ENCODE peak calls at places on chromosome 6, in five cellular contexts. S, L, H, P and D are unnamed samples.
A peak's percentile ranks its signal among the peaks of the same experiment; 100 is the strongest.

GRCh38 chr6:29251741-29252140 is 49.8 kb upstream of the OR14J1 start:
- DNase-seq in L (no peak), P (no peak), H (no peak), S (no peak), D (no peak)

GRCh38 chr6:136012948-136013347 is 161.4 kb downstream of the PDE7B start:
- DNase-seq in L (no peak), P (no peak), S (no peak), H (no peak), D (no peak)

GRCh38 chr6:158057213-158057987 is 75.7 kb downstream of the SYNJ2 start:
- DNase-seq in S (peak; percentile 94), P (no peak), L (no peak), H (no peak), D (no peak)

GRCh38 chr6:117552618-117553017 is 49.7 kb downstream of the GOPC start:
- DNase-seq in S (no peak), P (no peak), H (no peak), L (no peak), D (no peak)

GRCh38 chr6:12929678-12930077 is 213.1 kb downstream of the PHACTR1 start:
- DNase-seq in P (no peak), H (no peak), L (no peak), S (no peak), D (no peak)

GRCh38 chr6:8065519-8065911 is 1.3 kb upstream of the BLOC1S5 start:
- DNase-seq in P (no peak), S (no peak), H (no peak), L (no peak), D (no peak)

GRCh38 chr6:72386324-72386723 is 235.5 kb upstream of the KCNQ5 start:
- DNase-seq in P (no peak), H (no peak), S (no peak), L (no peak), D (no peak)

GRCh38 chr6:87155920-87156600 is 695 bp downstream of the ZNF292 start:
- DNase-seq in L (peak; percentile 52), S (no peak), H (peak; percentile 41), P (peak; percentile 39), D (peak; percentile 63)

GRCh38 chr6:1212919-1213318 is 99.0 kb upstream of the FOXQ1 start:
- DNase-seq in L (no peak), H (no peak), P (no peak), S (no peak), D (no peak)

GRCh38 chr6:41976794-41977484 is 35.3 kb upstream of the CCND3 start:
- DNase-seq in S (peak; percentile 71), H (no peak), P (no peak), L (no peak), D (no peak)

GRCh38 chr6:75143186-75143585 is 62.7 kb downstream of the COL12A1 start:
- DNase-seq in S (peak; percentile 84), P (no peak), L (no peak), H (no peak), D (no peak)

GRCh38 chr6:3385660-3386151 is 71.1 kb downstream of the SLC22A23 start:
- DNase-seq in S (no peak), P (no peak), H (no peak), L (no peak), D (no peak)

GRCh38 chr6:124389127-124389526 is 573.1 kb upstream of the RNF217 start:
- DNase-seq in H (no peak), P (no peak), L (no peak), S (no peak), D (no peak)

GRCh38 chr6:163945813-163946212 is 531.3 kb downstream of the QKI start:
- DNase-seq in H (no peak), P (no peak), S (no peak), L (no peak), D (no peak)

GRCh38 chr6:56850618-56851017 is 104.3 kb upstream of the BEND6 start:
- DNase-seq in H (no peak), S (no peak), P (no peak), L (no peak), D (no peak)

GRCh38 chr6:102390541-102390940 is 997.0 kb downstream of the GRIK2 start:
- DNase-seq in S (no peak), P (no peak), L (no peak), H (no peak), D (no peak)

GRCh38 chr6:158131926-158132325 is 36.1 kb downstream of the SERAC1 start:
- DNase-seq in S (no peak), P (no peak), L (no peak), H (no peak), D (peak; percentile 8)

GRCh38 chr6:23533311-23533710 is 592.7 kb upstream of the NRSN1 start:
- DNase-seq in H (no peak), P (no peak), S (no peak), L (no peak), D (no peak)

GRCh38 chr6:25998379-25998778 is 35.8 kb downstream of the TRIM38 start:
- DNase-seq in P (no peak), S (no peak), H (no peak), L (no peak), D (no peak)

GRCh38 chr6:125747589-125748533 is 1.6 kb upstream of the HEY2 start:
- DNase-seq in L (peak; percentile 39), P (no peak), S (no peak), H (peak; percentile 60), D (peak; percentile 53)

GRCh38 chr6:35522660-35523658 is 10.3 kb upstream of the TULP1 start:
- DNase-seq in H (peak; percentile 82), S (peak; percentile 47), P (peak; percentile 76), L (peak; percentile 81), D (peak; percentile 88)

GRCh38 chr6:152273638-152274037 is 363.5 kb downstream of the SYNE1 start:
- DNase-seq in L (no peak), S (no peak), H (peak; percentile 29), P (no peak), D (no peak)

GRCh38 chr6:112416885-112417284 is 69.8 kb downstream of the RFPL4B start:
- DNase-seq in P (no peak), S (peak; percentile 81), L (no peak), H (no peak), D (no peak)

GRCh38 chr6:150485559-150486517 is 113.8 kb upstream of the PLEKHG1 start:
- DNase-seq in S (no peak), H (no peak), P (no peak), L (no peak), D (peak; percentile 25)

GRCh38 chr6:75791881-75792280 is 42.8 kb downstream of the MYO6 start:
- DNase-seq in S (no peak), H (no peak), L (no peak), P (no peak), D (no peak)

GRCh38 chr6:112781236-112781635 is 434.1 kb downstream of the RFPL4B start:
- DNase-seq in P (no peak), S (no peak), H (no peak), L (no peak), D (peak; percentile 58)

GRCh38 chr6:86913795-86914194 is 23.5 kb upstream of the HTR1E start:
- DNase-seq in L (no peak), H (no peak), S (no peak), P (no peak), D (no peak)

GRCh38 chr6:152404936-152405595 is 232.1 kb downstream of the SYNE1 start:
- DNase-seq in P (no peak), L (no peak), S (no peak), H (no peak), D (no peak)

GRCh38 chr6:129890164-129890563 is 29.0 kb upstream of the TMEM244 start:
- DNase-seq in L (no peak), H (no peak), S (peak; percentile 31), P (no peak), D (no peak)

GRCh38 chr6:43913388-43914271 is 143.6 kb downstream of the VEGFA start:
- DNase-seq in H (peak; percentile 77), P (no peak), S (no peak), L (no peak), D (no peak)

DNA sequence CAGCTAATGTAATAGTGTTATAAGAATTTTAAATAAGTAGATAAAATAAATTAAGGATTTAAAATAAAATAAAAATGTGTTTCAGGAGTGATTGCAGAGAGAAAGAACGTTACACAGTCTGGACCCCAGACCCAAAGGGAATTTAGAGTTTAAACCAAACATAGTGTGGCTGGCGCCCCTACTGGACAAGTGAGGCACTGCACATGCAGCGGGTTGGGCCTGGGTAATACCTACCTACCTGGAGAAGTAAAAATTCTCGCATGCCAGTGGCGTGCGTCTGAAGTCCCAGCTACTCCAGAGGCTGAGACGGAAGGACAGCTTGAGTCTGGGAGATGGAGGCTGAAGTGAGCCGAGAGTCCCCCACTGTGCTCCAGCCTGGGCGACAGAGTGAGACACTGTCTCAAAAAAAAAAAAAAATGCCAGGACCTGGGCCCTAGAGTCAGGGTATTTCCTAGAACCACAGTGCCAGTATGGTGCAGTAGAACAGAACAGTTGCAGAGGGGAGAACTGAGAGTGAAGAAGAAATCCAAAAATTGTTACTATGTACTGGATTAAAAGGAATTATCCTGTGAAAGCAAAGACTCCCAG is 71.4 kb upstream of the TCF21 start:
- DNase-seq in S (no peak), L (peak; percentile 11), H (no peak), P (no peak), D (peak; percentile 61)
- TF ChIP-seq CTCF in S (peak; percentile 46), L (peak; percentile 71), H (peak; percentile 10), P (no peak), D (peak; percentile 94)

DNA sequence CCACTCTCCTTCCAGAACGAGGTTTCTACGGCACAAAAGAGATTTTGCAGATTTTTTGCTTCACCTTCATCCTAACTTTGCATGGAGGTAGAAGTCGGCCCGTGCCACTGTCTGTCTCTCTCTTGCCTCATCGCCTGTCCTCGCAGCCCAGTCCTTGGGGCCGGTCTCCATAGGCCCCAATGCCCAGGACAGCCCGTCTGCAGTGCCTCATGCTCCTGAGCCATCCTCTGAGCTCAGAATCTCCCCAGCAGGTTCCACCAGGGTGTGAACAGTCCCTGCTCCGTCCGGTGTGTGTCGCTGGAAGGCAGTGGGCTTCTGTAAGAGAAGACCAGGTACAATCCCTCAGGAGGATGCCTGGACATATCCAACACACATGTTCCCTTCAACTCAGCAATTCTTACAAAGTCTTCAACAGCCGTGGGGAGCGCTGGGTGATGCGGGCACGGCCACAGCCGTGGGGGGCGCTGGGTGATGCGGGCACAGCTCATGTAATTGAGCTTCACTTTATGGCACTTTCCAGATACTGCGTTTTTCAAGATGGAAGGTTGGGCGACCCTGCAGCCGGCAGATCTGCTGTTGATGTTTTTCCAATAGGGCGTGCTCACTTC is 231.9 kb downstream of the DLL1 start:
- DNase-seq in L (no peak), P (no peak), S (no peak), H (no peak), D (no peak)
- TF ChIP-seq CTCF in L (no peak), P (no peak), S (no peak), H (no peak), D (no peak)

GRCh38 chr6:106688177-106688951 is 59.0 kb downstream of the QRSL1 start:
- DNase-seq in P (no peak), S (no peak), H (no peak), L (no peak), D (no peak)
- TF ChIP-seq CTCF in P (no peak), S (no peak), H (no peak), L (no peak), D (no peak)

GRCh38 chr6:89790403-89790802 is 29.2 kb downstream of the MDN1 start:
- DNase-seq in H (no peak), S (no peak), P (no peak), L (no peak), D (no peak)

GRCh38 chr6:89789980-89790379 is 29.6 kb downstream of the MDN1 start:
- DNase-seq in H (no peak), S (no peak), L (no peak), P (no peak), D (no peak)

GRCh38 chr6:89793586-89793985 is 26.0 kb downstream of the MDN1 start:
- DNase-seq in P (no peak), S (no peak), H (no peak), L (no peak), D (no peak)

GRCh38 chr6:89794324-89794723 is 25.3 kb downstream of the MDN1 start:
- DNase-seq in L (no peak), H (no peak), S (no peak), P (no peak), D (no peak)

GRCh38 chr6:89792881-89793280 is 26.7 kb downstream of the MDN1 start:
- DNase-seq in L (no peak), S (peak; percentile 10), P (no peak), H (no peak), D (peak; percentile 43)
- TF ChIP-seq CTCF in L (peak; percentile 54), S (peak; percentile 27), P (no peak), H (no peak), D (peak; percentile 37)